ENCODE peak calls at places on chromosomes 1 and 21, in five cellular contexts. J is heart right ventricle, Q is fibroblast of lung, K is hepatocyte, D is left ventricle myocardium inferior. A is an unnamed sample.

GRCh38 chr1:10114746-10115145 is 82.0 kb downstream of the UBE4B start:
- DNase-seq in J (no peak), Q (no peak), D (no peak), K (no peak), A (no peak)

GRCh38 chr21:43340491-43341348 is 86.2 kb downstream of the SIK1 start:
- DNase-seq in D (no peak), Q (peak; percentile 85), J (no peak), K (peak; percentile 91), A (peak; percentile 78)

GRCh38 chr1:2451744-2452582 is 24.1 kb upstream of the PLCH2 start:
- DNase-seq in K (peak; percentile 46), J (no peak), Q (peak; percentile 58), D (no peak), A (peak; percentile 86)

GRCh38 chr1:14666376-14666775 is 67.9 kb downstream of the KAZN start:
- DNase-seq in D (no peak), K (no peak), J (no peak), Q (no peak), A (peak; percentile 62)

GRCh38 chr21:32929633-32930038 is 96.1 kb upstream of the OLIG2 start:
- DNase-seq in K (no peak), Q (no peak), J (no peak), D (no peak), A (no peak)

GRCh38 chr1:169933999-169934725 is 40.5 kb upstream of the SCYL3 start:
- DNase-seq in J (no peak), D (no peak), Q (peak; percentile 33), K (no peak), A (no peak)

GRCh38 chr1:224929335-224930237 is at the start of gene DNAH14:
- DNase-seq in J (peak; percentile 57), Q (peak; percentile 83), D (peak; percentile 52), K (peak; percentile 92), A (peak; percentile 23)

GRCh38 chr1:184223216-184223615 is 163.6 kb upstream of the C1orf21 start:
- DNase-seq in K (no peak), D (no peak), Q (no peak), J (no peak), A (no peak)

GRCh38 chr1:154316704-154317103 is 4.2 kb upstream of the AQP10 start:
- DNase-seq in K (no peak), J (no peak), D (no peak), Q (no peak), A (no peak)

GRCh38 chr1:231619257-231619634 is 7.3 kb upstream of the DISC1 start:
- DNase-seq in K (no peak), Q (no peak), J (no peak), D (no peak), A (no peak)

GRCh38 chr1:164101802-164102201 is 457.2 kb upstream of the PBX1 start:
- DNase-seq in J (no peak), D (no peak), K (no peak), Q (no peak), A (no peak)

DNA sequence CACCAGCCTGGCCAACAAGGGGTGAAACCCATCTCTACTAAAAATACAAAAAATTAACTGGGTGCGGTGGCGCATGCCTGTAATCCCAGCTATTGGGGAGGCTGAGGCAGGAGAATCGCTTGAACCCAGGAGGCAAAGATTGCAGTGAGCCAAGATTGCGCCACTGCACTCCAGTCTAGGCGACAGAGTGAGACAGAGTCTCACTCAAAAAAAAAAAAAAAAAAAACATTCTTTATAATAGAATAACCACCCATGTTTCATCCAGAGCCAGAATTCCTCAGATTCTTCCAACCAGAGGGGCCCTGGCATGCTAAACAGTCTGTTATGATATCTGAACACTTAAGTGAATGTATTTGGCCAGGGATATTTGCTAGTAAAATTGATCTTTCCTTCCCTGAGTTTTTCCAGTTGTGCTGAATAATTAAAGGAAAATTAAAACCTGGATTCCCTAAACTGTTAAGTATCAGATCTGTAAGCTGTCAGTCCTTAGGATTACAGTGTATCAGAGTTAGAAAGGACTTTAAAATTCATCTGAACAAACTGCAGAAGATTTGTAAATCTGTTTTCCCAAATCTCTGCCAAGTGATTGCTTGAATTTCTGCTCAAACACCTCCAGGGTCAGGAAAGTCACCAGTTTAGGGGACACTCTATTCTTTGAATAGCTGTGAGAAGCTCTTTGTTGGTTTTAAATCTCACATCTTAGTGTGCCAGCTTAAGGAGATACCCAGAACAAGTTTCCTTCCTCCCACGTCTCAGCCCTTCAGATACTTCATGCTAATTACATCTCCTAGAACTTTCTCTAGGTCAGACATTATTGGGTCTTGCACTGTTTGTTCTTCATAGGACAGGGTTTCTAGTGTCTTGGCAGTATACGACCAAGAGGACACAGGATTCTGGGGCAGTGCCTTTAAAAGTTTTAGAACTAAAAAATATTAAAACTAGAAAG is 84.6 kb upstream of the BMP8A start:
- DNase-seq in D (no peak), J (no peak), K (no peak), Q (peak; percentile 51), A (no peak)
- H3K27ac ChIP-seq in D (peak overlapping the region; percentile 98), J (peak overlapping the region; percentile 95), K (peak overlapping the region; percentile 96), Q (peak overlapping the region; percentile 83), A (no peak overlapping the region)

GRCh38 chr1:89462250-89462649 is 62.4 kb upstream of the LRRC8B start:
- DNase-seq in Q (no peak), J (no peak), K (no peak), D (no peak), A (no peak)
- H3K27ac ChIP-seq in Q (no peak overlapping the region), J (no peak overlapping the region), K (no peak overlapping the region), D (no peak overlapping the region), A (no peak overlapping the region)

DNA sequence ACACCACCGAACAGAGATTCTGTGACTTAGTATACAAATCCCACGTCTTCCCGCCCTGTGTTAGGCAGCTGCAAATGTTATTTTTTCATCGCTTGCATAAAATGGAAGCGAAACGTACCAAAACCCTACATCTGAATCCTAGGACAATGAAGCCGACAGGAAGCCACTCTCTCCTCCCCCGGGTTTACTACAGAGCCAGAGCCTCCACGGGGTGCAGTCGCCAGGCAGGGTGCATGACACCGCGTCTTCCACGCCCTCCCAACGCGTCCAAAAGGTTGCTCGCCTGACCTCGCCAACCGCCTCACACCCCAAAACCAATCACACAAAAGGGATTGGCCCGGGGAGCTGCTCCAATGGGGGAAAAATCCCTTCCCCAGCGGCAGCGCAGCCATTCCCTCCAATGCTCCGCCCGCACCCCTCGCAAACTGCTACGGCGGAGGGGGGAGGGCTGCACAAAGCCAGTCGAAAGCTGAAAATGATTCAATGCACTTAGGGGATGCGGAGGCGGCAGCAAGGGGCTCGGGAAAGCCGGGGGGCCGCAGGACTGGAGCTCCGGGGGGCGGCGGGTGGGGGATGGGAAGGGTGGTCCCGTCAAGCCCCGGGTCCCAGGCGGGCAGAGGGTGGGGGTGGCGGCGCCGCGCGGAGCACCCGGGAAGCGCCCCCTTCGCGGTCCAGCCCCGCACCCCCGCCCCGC is 701 bp downstream of the CEP170 start:
- DNase-seq in D (peak; percentile 65), J (peak; percentile 67), Q (peak; percentile 65), K (peak; percentile 67), A (peak; percentile 47)
- H3K27ac ChIP-seq in D (peak overlapping the region; percentile 98), J (peak overlapping the region; percentile 95), Q (peak overlapping the region; percentile 96), K (peak overlapping the region; percentile 86), A (peak overlapping the region; percentile 33)

DNA sequence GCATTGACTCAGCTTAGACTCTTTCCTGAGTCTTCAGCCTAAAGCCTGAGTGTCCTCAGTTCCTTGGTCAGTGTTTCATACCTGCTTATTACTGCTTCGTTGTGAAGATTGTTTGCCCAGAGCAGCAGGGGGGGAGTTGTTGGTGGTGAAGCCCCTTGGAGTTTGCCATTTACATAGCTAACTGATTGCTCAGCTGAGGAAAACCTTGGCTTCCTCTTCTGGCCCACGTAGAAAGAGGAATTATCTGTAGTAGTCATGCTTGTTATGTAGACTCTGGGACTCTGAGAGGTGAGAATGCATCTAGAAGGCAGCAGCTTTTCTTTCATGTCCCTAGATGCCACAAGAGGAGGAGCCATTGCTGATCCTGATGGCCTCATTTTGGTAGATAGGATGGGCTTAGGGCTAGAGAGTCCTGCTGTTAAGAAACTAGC is 125.9 kb downstream of the MAST2 start:
- DNase-seq in Q (peak; percentile 44), D (no peak), J (no peak), K (peak; percentile 57), A (peak; percentile 56)
- H3K27ac ChIP-seq in Q (no peak overlapping the region), D (no peak overlapping the region), J (no peak overlapping the region), K (peak overlapping the region; percentile 58), A (no peak overlapping the region)

GRCh38 chr1:26324550-26324949 is 6.8 kb downstream of the CD52 start:
- DNase-seq in D (no peak), Q (no peak), K (no peak), J (no peak), A (no peak)

GRCh38 chr1:26322042-26322331 is 4.2 kb downstream of the CD52 start:
- DNase-seq in D (no peak), J (no peak), K (no peak), Q (no peak), A (no peak)

GRCh38 chr1:26320896-26321295 is 3.1 kb downstream of the CD52 start:
- DNase-seq in Q (no peak), J (no peak), D (no peak), K (no peak), A (no peak)

GRCh38 chr1:26321315-26322041 is 3.7 kb downstream of the CD52 start:
- DNase-seq in K (peak; percentile 89), D (peak; percentile 91), J (peak; percentile 92), Q (peak; percentile 86), A (no peak)

DNA sequence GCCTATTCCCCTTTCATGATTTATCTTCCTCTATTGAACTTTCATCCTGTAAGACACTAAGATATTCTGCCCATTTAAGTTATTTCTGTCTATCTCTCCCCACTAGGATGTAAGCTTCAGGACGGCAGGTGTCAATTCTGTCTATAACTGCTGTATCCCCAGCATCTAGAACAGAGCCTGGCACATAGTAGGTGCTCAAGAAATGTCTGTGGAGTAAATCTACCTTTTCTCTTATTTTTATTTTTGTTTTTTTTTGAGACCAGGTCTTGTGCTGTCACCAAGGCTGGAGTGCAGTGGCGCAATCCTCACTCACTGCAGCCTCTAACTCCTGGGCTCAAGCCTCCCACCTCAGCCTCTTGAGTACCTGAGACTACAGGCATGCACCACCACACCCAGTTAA is 5.6 kb downstream of the CD52 start:
- DNase-seq in Q (no peak), D (no peak), K (no peak), J (no peak), A (no peak)
- H3K27ac ChIP-seq in Q (no peak overlapping the region), D (no peak overlapping the region), K (no peak overlapping the region), J (no peak overlapping the region), A (no peak overlapping the region)

GRCh38 chr1:27598288-27598687 is 5.7 kb downstream of the AHDC1 start:
- DNase-seq in J (peak; percentile 70), D (peak; percentile 71), K (no peak), Q (no peak), A (no peak)

GRCh38 chr1:27600500-27601175 is 3.3 kb downstream of the AHDC1 start:
- DNase-seq in Q (no peak), J (no peak), D (no peak), K (peak; percentile 52), A (no peak)

GRCh38 chr1:27601321-27601770 is 2.6 kb downstream of the AHDC1 start:
- DNase-seq in J (no peak), Q (no peak), D (no peak), K (no peak), A (no peak)

GRCh38 chr1:27598902-27599528 is 4.9 kb downstream of the AHDC1 start:
- DNase-seq in J (peak; percentile 65), D (no peak), Q (peak; percentile 68), K (peak; percentile 91), A (no peak)

GRCh38 chr1:27599605-27600499 is 4.1 kb downstream of the AHDC1 start:
- DNase-seq in D (no peak), J (no peak), K (peak; percentile 31), Q (no peak), A (no peak)
- H3K27ac ChIP-seq in D (peak overlapping the region; percentile 98), J (peak overlapping the region; percentile 100), K (peak overlapping the region; percentile 83), Q (no peak overlapping the region), A (no peak overlapping the region)

A was measured in foreskin keratinocyte.